ENCODE peak calls at places on chromosome 19, in five cellular contexts. H, F, I, M and Q are unnamed samples.

GRCh38 chr19:2015611-2015950 is at the start of gene BTBD2:
- DNase-seq in H (peak), F (peak), I (peak), M (peak), Q (no peak)

GRCh38 chr19:19740755-19741154 is 7.8 kb upstream of the ZNF14 start:
- DNase-seq in H (no peak), F (no peak), I (no peak), M (no peak), Q (no peak)

GRCh38 chr19:58033741-58034475 is at the start of gene ZSCAN1:
- DNase-seq in H (peak), F (no peak), I (peak), M (peak), Q (peak)

GRCh38 chr19:11597202-11598102 is at the start of gene ZNF627:
- DNase-seq in H (peak), F (peak), I (peak), M (peak), Q (peak)

GRCh38 chr19:48913114-48913513 is 13.0 kb downstream of the NUCB1 start:
- DNase-seq in H (no peak), F (no peak), I (no peak), M (no peak), Q (no peak)

GRCh38 chr19:48795855-48796142 is 15.0 kb downstream of the BCAT2 start:
- DNase-seq in H (no peak), F (no peak), I (no peak), M (peak), Q (peak)

GRCh38 chr19:6723738-6724137 is 3.3 kb upstream of the C3 start:
- DNase-seq in H (no peak), F (no peak), I (no peak), M (no peak), Q (no peak)

GRCh38 chr19:30068528-30069395 is 126.7 kb downstream of the URI1 start:
- DNase-seq in H (no peak), F (no peak), I (no peak), M (no peak), Q (peak)

GRCh38 chr19:35832054-35832453 is 19.4 kb upstream of the PRODH2 start:
- DNase-seq in H (no peak), F (no peak), I (no peak), M (no peak), Q (no peak)

GRCh38 chr19:51094696-51095279 is 12.1 kb upstream of the KLK14 start:
- DNase-seq in H (no peak), F (peak), I (no peak), M (no peak), Q (no peak)

GRCh38 chr19:34589730-34590129 is 87.2 kb downstream of the SCGB2B2 start:
- DNase-seq in H (no peak), F (no peak), I (no peak), M (no peak), Q (no peak)

GRCh38 chr19:18590273-18591272 is 2.0 kb downstream of the REX1BD start:
- DNase-seq in H (no peak), F (peak), I (peak), M (no peak), Q (no peak)

GRCh38 chr19:49820125-49820524 is 2.0 kb downstream of the MED25 start:
- DNase-seq in H (no peak), F (peak), I (no peak), M (no peak), Q (no peak)

GRCh38 chr19:42216653-42217521 is 590 bp downstream of the DEDD2 start:
- DNase-seq in H (no peak), F (peak), I (no peak), M (no peak), Q (peak)

GRCh38 chr19:3692141-3693029 is 7.9 kb downstream of the PIP5K1C start:
- DNase-seq in H (no peak), F (no peak), I (no peak), M (no peak), Q (no peak)

GRCh38 chr19:40217921-40218890 is at the start of gene TTC9B:
- DNase-seq in H (no peak), F (no peak), I (no peak), M (no peak), Q (no peak)

GRCh38 chr19:16022681-16023557 is 53.4 kb upstream of the TPM4 start:
- DNase-seq in H (no peak), F (no peak), I (no peak), M (no peak), Q (no peak)

GRCh38 chr19:49486710-49487276 is 615 bp upstream of the RPL13A start:
- DNase-seq in H (no peak), F (no peak), I (no peak), M (no peak), Q (no peak)

GRCh38 chr19:37484406-37485115 is 15.4 kb downstream of the ZNF570 start:
- DNase-seq in H (no peak), F (no peak), I (no peak), M (no peak), Q (no peak)

GRCh38 chr19:54297759-54298305 is 15.1 kb downstream of the LILRA5 start:
- DNase-seq in H (no peak), F (no peak), I (no peak), M (no peak), Q (no peak)

GRCh38 chr19:29889702-29890101 is 52.3 kb upstream of the URI1 start:
- DNase-seq in H (no peak), F (no peak), I (no peak), M (no peak), Q (no peak)

GRCh38 chr19:46732966-46733692 is 12.7 kb upstream of the FKRP start:
- DNase-seq in H (no peak), F (no peak), I (no peak), M (no peak), Q (no peak)

GRCh38 chr19:47729468-47729798 is 15.9 kb upstream of the NOP53 start:
- DNase-seq in H (no peak), F (no peak), I (no peak), M (peak), Q (no peak)

GRCh38 chr19:46915386-46915785 is 54.6 kb downstream of the ARHGAP35 start:
- DNase-seq in H (no peak), F (no peak), I (no peak), M (no peak), Q (peak)

GRCh38 chr19:35642798-35643254 is 1.3 kb downstream of the ETV2 start:
- DNase-seq in H (no peak), F (no peak), I (no peak), M (peak), Q (peak)